ENCODE peak calls at places on chromosomes 2 and 18, in seven cellular contexts. F, E, R, W, B, D and M are unnamed samples.

GRCh38 chr2:233966388-233966787 is 49.2 kb downstream of the TRPM8 start:
- DNase-seq in D (no peak), E (no peak), R (no peak), F (peak; percentile 10), B (no peak), W (no peak), M (no peak)

GRCh38 chr2:240558229-240558885 is 569 bp upstream of the ANKMY1 start:
- DNase-seq in D (peak; percentile 5), F (no peak), R (no peak), B (no peak), W (no peak), E (no peak), M (no peak)

GRCh38 chr2:201558232-201558631 is 85.1 kb downstream of the TMEM237 start:
- DNase-seq in W (no peak), D (no peak), E (peak; percentile 54), R (no peak), B (peak; percentile 14), F (no peak), M (no peak)

GRCh38 chr2:21251216-21251971 is 127.6 kb downstream of the TDRD15 start:
- DNase-seq in B (no peak), F (no peak), W (no peak), D (no peak), E (peak; percentile 68), R (no peak), M (peak; percentile 51)

GRCh38 chr2:70202236-70202806 is 11.5 kb upstream of the C2orf42 start:
- DNase-seq in B (no peak), F (no peak), R (no peak), W (no peak), D (no peak), E (no peak), M (no peak)

GRCh38 chr18:47334966-47335365 is 83.5 kb upstream of the SKOR2 start:
- DNase-seq in R (no peak), D (no peak), W (no peak), B (no peak), E (no peak), F (no peak), M (no peak)

GRCh38 chr2:64923385-64923710 is 65.9 kb upstream of the SLC1A4 start:
- DNase-seq in E (no peak), W (no peak), B (no peak), F (no peak), D (no peak), R (no peak), M (no peak)

GRCh38 chr2:94970353-94970752 is 55.2 kb upstream of the MAL start:
- DNase-seq in E (no peak), F (no peak), B (no peak), D (no peak), W (no peak), R (no peak), M (no peak)

GRCh38 chr2:212919238-212919637 is 232.2 kb downstream of the IKZF2 start:
- DNase-seq in F (no peak), B (no peak), R (no peak), D (no peak), E (peak; percentile 48), W (no peak), M (no peak)

GRCh38 chr2:12587729-12588522 is 128.8 kb upstream of the TRIB2 start:
- DNase-seq in B (peak; percentile 40), W (no peak), R (no peak), F (peak; percentile 96), E (no peak), D (no peak), M (peak; percentile 94)

GRCh38 chr2:202965810-202966454 is 48.7 kb upstream of the NBEAL1 start:
- DNase-seq in W (no peak), D (peak; percentile 42), E (peak; percentile 92), F (peak; percentile 63), B (peak; percentile 17), R (no peak), M (peak; percentile 90)

GRCh38 chr2:164388511-164388910 is 232.8 kb downstream of the GRB14 start:
- DNase-seq in W (no peak), B (peak; percentile 53), R (peak; percentile 62), F (peak; percentile 63), D (peak; percentile 28), E (peak; percentile 74), M (peak; percentile 57)

GRCh38 chr2:231931481-231931915 is 5.3 kb upstream of the NPPC start:
- DNase-seq in W (no peak), B (no peak), E (no peak), F (no peak), R (no peak), D (no peak), M (no peak)

GRCh38 chr2:70886541-70886987 is 49.1 kb upstream of the ATP6V1B1 start:
- DNase-seq in W (peak; percentile 50), E (no peak), R (no peak), F (no peak), B (no peak), D (peak; percentile 46), M (no peak)

GRCh38 chr2:232653441-232653840 is 20.0 kb downstream of the EFHD1 start:
- DNase-seq in E (no peak), R (no peak), F (no peak), B (no peak), W (no peak), D (no peak), M (no peak)

GRCh38 chr2:170723446-170723958 is 8.4 kb downstream of the SP5 start:
- DNase-seq in R (no peak), W (no peak), B (no peak), D (peak; percentile 51), E (peak; percentile 59), F (no peak), M (no peak)

GRCh38 chr2:143193121-143193520 is 63.9 kb downstream of the ARHGAP15 start:
- DNase-seq in E (no peak), W (no peak), B (no peak), F (no peak), R (no peak), D (no peak), M (no peak)

GRCh38 chr2:222319576-222320440 is 21.0 kb upstream of the PAX3 start:
- DNase-seq in B (no peak), E (no peak), D (peak; percentile 63), R (peak; percentile 36), F (no peak), W (peak; percentile 82), M (peak; percentile 31)

GRCh38 chr2:40955042-40955441 is 503.2 kb upstream of the SLC8A1 start:
- DNase-seq in D (no peak), B (no peak), R (no peak), F (no peak), W (no peak), E (no peak), M (no peak)

GRCh38 chr2:128196026-128196822 is 105.2 kb downstream of the UGGT1 start:
- DNase-seq in E (peak; percentile 93), D (peak; percentile 40), B (no peak), F (peak; percentile 81), W (peak; percentile 52), R (no peak), M (peak; percentile 71)

GRCh38 chr18:7789853-7790552 is 222.9 kb downstream of the PTPRM start:
- DNase-seq in D (peak; percentile 65), B (no peak), W (no peak), E (peak; percentile 92), R (peak; percentile 58), F (peak; percentile 55), M (peak; percentile 60)

GRCh38 chr18:2707559-2708168 is 52.1 kb downstream of the SMCHD1 start:
- DNase-seq in E (no peak), F (no peak), R (no peak), W (no peak), B (no peak), D (no peak), M (no peak)

GRCh38 chr18:2706903-2707302 is 51.4 kb downstream of the SMCHD1 start:
- DNase-seq in R (no peak), E (peak; percentile 85), W (no peak), D (no peak), F (no peak), B (no peak), M (no peak)

GRCh38 chr18:2704541-2704940 is 49.0 kb downstream of the SMCHD1 start:
- DNase-seq in W (no peak), D (no peak), R (no peak), E (no peak), B (no peak), F (no peak), M (no peak)

GRCh38 chr18:2714140-2714539 is 58.6 kb downstream of the SMCHD1 start:
- DNase-seq in D (no peak), B (no peak), R (no peak), E (no peak), F (no peak), W (no peak), M (no peak)

GRCh38 chr18:2709316-2709715 is 53.8 kb downstream of the SMCHD1 start:
- DNase-seq in E (no peak), R (no peak), W (no peak), B (no peak), F (no peak), D (no peak), M (no peak)
- H3K9ac ChIP-seq in E (no peak overlapping the region), R (no peak overlapping the region), W (no peak overlapping the region), B (no peak overlapping the region), F (no peak overlapping the region), D (no peak overlapping the region), M (no peak overlapping the region)

GRCh38 chr2:73233932-73234832 is at the start of gene CCT7:
- DNase-seq in R (peak; percentile 84), W (peak; percentile 84), F (peak; percentile 89), D (peak; percentile 89), E (peak; percentile 96), B (peak; percentile 81), M (peak; percentile 95)
- H3K4ac ChIP-seq in R (peak within 1 kb of the TSS; percentile 23), W (no peak within 1 kb of the TSS), F (peak within 1 kb of the TSS; percentile 86), D (no peak within 1 kb of the TSS), E (peak within 1 kb of the TSS; percentile 87), B (peak within 1 kb of the TSS; percentile 76), M (peak within 1 kb of the TSS; percentile 61)

GRCh38 chr18:55486936-55487335 is 101.1 kb downstream of the TCF4 start:
- DNase-seq in W (no peak), E (no peak), B (no peak), R (no peak), F (no peak), D (no peak), M (no peak)

GRCh38 chr18:55489742-55490055 is 98.3 kb downstream of the TCF4 start:
- DNase-seq in E (no peak), D (no peak), B (no peak), F (peak; percentile 55), R (no peak), W (no peak), M (no peak)

GRCh38 chr18:55487997-55488396 is 100.0 kb downstream of the TCF4 start:
- DNase-seq in F (peak; percentile 67), E (no peak), D (no peak), W (no peak), B (no peak), R (no peak), M (no peak)

GRCh38 chr18:55489034-55489741 is 98.8 kb downstream of the TCF4 start:
- DNase-seq in F (peak; percentile 16), B (no peak), D (peak; percentile 46), E (peak; percentile 60), R (no peak), W (no peak), M (peak; percentile 39)

DNA sequence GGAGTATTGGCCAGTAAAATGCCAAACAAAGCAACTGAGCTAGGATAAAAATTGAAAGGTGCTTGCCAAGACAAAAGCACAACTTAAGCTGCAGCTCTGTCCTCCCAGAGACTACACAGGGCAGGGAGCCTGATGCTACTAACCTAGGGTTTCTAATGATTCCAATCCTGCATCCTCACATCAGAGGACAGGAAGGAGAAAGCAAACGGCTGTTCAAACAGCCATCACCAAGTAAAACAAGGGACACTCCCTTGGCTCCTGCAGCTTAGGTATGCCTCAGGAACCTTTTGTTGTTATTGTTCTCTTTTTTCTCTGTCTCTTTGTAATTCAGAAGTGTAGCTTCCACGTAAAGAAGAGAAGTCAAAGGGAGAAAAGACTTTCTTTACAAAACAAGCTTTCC is 99.5 kb downstream of the TCF4 start:
- DNase-seq in E (peak; percentile 57), W (no peak), D (peak; percentile 78), F (peak; percentile 21), B (no peak), R (no peak), M (no peak)
- H3K9ac ChIP-seq in E (no peak overlapping the region), W (no peak overlapping the region), D (no peak overlapping the region), F (peak overlapping the region; percentile 41), B (no peak overlapping the region), R (no peak overlapping the region), M (no peak overlapping the region)

GRCh38 chr2:156182132-156182531 is 150.4 kb downstream of the NR4A2 start:
- DNase-seq in F (no peak), B (peak; percentile 89), R (no peak), D (no peak), E (peak; percentile 11), W (no peak), M (no peak)
- H3K4ac ChIP-seq in F (no peak overlapping the region), B (no peak overlapping the region), R (no peak overlapping the region), D (no peak overlapping the region), E (no peak overlapping the region), W (no peak overlapping the region), M (no peak overlapping the region)